ENCODE peak calls at places on chromosomes 6 and 20, in nine cellular contexts. J is HFFc6; X is fibroblast of lung; C is HTR-8/SVneo; W is stimulated activated CD4-positive, alpha-beta T cell treated with anti-CD3 and anti-CD28 coated beads, Interleukin-1b, Interleukin-23, amount 100 ng/mL, for 48 hours; T is lower leg skin; M is C1 segment of cervical spinal cord; H is AG08395; N is fibroblast of the conjunctiva. B is an unnamed sample.

GRCh38 chr6:96836579-96837137 is 619 bp downstream of the GPR63 start:
- DNase-seq in J (no peak), X (peak), C (no peak), W (no peak), T (no peak), M (peak), H (peak), N (no peak), B (peak)

GRCh38 chr20:57593134-57593886 is 26.9 kb downstream of the ZBP1 start:
- DNase-seq in J (no peak), X (no peak), C (no peak), W (no peak), T (no peak), M (no peak), H (no peak), N (no peak), B (no peak)

GRCh38 chr6:36371231-36371630 is 16.2 kb downstream of the ETV7 start:
- DNase-seq in J (no peak), X (no peak), C (no peak), W (no peak), T (no peak), M (no peak), H (no peak), N (no peak), B (no peak)

GRCh38 chr6:105087571-105088211 is 92.1 kb downstream of the POPDC3 start:
- DNase-seq in J (peak), X (peak), C (peak), W (no peak), T (no peak), M (peak), H (peak), N (peak), B (peak)

GRCh38 chr6:168949876-168950499 is 303.7 kb downstream of the THBS2 start:
- DNase-seq in J (no peak), X (peak), C (no peak), W (no peak), T (peak), M (no peak), H (peak), N (no peak), B (no peak)

GRCh38 chr6:50264995-50265571 is 215.4 kb upstream of the DEFB112 start:
- DNase-seq in J (no peak), X (no peak), C (peak), W (no peak), T (no peak), M (no peak), H (no peak), N (no peak), B (peak)

GRCh38 chr20:6942266-6942665 is 174.8 kb downstream of the BMP2 start:
- DNase-seq in J (no peak), X (no peak), C (no peak), W (no peak), T (no peak), M (no peak), H (no peak), N (no peak), B (no peak)

GRCh38 chr6:45592991-45593390 is 215.3 kb upstream of the SUPT3H start:
- DNase-seq in J (no peak), X (peak), C (no peak), W (no peak), T (no peak), M (no peak), H (no peak), N (no peak), B (no peak)

GRCh38 chr20:38728237-38728761 is 4.0 kb downstream of the SLC32A1 start:
- DNase-seq in J (no peak), X (no peak), C (no peak), W (no peak), T (no peak), M (no peak), H (no peak), N (no peak), B (no peak)

GRCh38 chr6:155158044-155158843 is 105.6 kb upstream of the CLDN20 start:
- DNase-seq in J (peak), X (peak), C (no peak), W (no peak), T (no peak), M (no peak), H (peak), N (no peak), B (no peak)

GRCh38 chr6:161961046-161961445 is 687.2 kb upstream of the AGPAT4 start:
- DNase-seq in J (no peak), X (no peak), C (no peak), W (no peak), T (no peak), M (no peak), H (no peak), N (no peak), B (no peak)

GRCh38 chr6:149701699-149702098 is 16.2 kb downstream of the LATS1 start:
- DNase-seq in J (peak), X (peak), C (no peak), W (no peak), T (no peak), M (no peak), H (peak), N (no peak), B (no peak)

GRCh38 chr20:38076548-38076947 is 43.0 kb downstream of the RPRD1B start:
- DNase-seq in J (no peak), X (no peak), C (no peak), W (no peak), T (no peak), M (no peak), H (no peak), N (no peak), B (no peak)

GRCh38 chr6:118668761-118669411 is 17.5 kb upstream of the CEP85L start:
- DNase-seq in J (peak), X (peak), C (peak), W (no peak), T (no peak), M (no peak), H (peak), N (peak), B (no peak)

GRCh38 chr6:2767327-2767985 is 2.3 kb downstream of the WRNIP1 start:
- DNase-seq in J (no peak), X (no peak), C (no peak), W (no peak), T (no peak), M (no peak), H (no peak), N (no peak), B (no peak)

GRCh38 chr6:111781055-111781708 is 92.1 kb downstream of the FYN start:
- DNase-seq in J (no peak), X (peak), C (no peak), W (no peak), T (no peak), M (no peak), H (peak), N (peak), B (no peak)

GRCh38 chr6:35264550-35265274 is 5.2 kb downstream of the ZNF76 start:
- DNase-seq in J (no peak), X (no peak), C (no peak), W (no peak), T (no peak), M (no peak), H (no peak), N (no peak), B (no peak)

GRCh38 chr6:29641430-29642213 is 8.6 kb upstream of the GABBR1 start:
- DNase-seq in J (no peak), X (no peak), C (no peak), W (no peak), T (no peak), M (no peak), H (no peak), N (no peak), B (no peak)

GRCh38 chr20:364905-365794 is 15.4 kb upstream of the TRIB3 start:
- DNase-seq in J (peak), X (peak), C (no peak), W (peak), T (no peak), M (no peak), H (no peak), N (no peak), B (peak)

GRCh38 chr6:107716688-107717089 is 107.4 kb downstream of the SCML4 start:
- DNase-seq in J (peak), X (peak), C (no peak), W (peak), T (peak), M (no peak), H (no peak), N (no peak), B (no peak)

GRCh38 chr20:45052698-45053440 is 48.1 kb downstream of the KCNS1 start:
- DNase-seq in J (peak), X (peak), C (no peak), W (peak), T (no peak), M (peak), H (peak), N (no peak), B (no peak)

GRCh38 chr6:26305097-26305841 is 59.7 kb upstream of the BTN3A2 start:
- DNase-seq in J (peak), X (peak), C (no peak), W (peak), T (no peak), M (peak), H (no peak), N (peak), B (no peak)

GRCh38 chr6:44341095-44341890 is 1.2 kb upstream of the SPATS1 start:
- DNase-seq in J (no peak), X (no peak), C (no peak), W (no peak), T (no peak), M (no peak), H (no peak), N (no peak), B (no peak)

GRCh38 chr20:58691773-58692578 is 624 bp upstream of the NPEPL1 start:
- DNase-seq in J (no peak), X (no peak), C (no peak), W (no peak), T (peak), M (no peak), H (no peak), N (no peak), B (no peak)

GRCh38 chr6:99548706-99549105 is 19.8 kb downstream of the CCNC start:
- DNase-seq in J (no peak), X (no peak), C (no peak), W (no peak), T (no peak), M (no peak), H (no peak), N (no peak), B (no peak)

GRCh38 chr6:148711833-148712653 is 34.8 kb upstream of the UST start:
- DNase-seq in J (peak), X (peak), C (no peak), W (no peak), T (no peak), M (no peak), H (peak), N (no peak), B (no peak)

GRCh38 chr6:132798820-132799538 is 542 bp upstream of the SLC18B1 start:
- DNase-seq in J (peak), X (peak), C (peak), W (peak), T (peak), M (peak), H (peak), N (no peak), B (peak)

GRCh38 chr6:144379356-144379755 is 94.2 kb downstream of the UTRN start:
- DNase-seq in J (peak), X (peak), C (no peak), W (no peak), T (no peak), M (no peak), H (no peak), N (no peak), B (no peak)

GRCh38 chr20:13953227-13953626 is 37.2 kb downstream of the SEL1L2 start:
- DNase-seq in J (no peak), X (no peak), C (no peak), W (no peak), T (no peak), M (no peak), H (no peak), N (no peak), B (peak)

GRCh38 chr20:24948939-24949679 is at the start of gene CST7:
- DNase-seq in J (no peak), X (peak), C (peak), W (peak), T (peak), M (no peak), H (no peak), N (no peak), B (no peak)

GRCh38 chr20:59948828-59949720 is 8.9 kb downstream of the FAM217B start:
- DNase-seq in J (peak), X (peak), C (peak), W (no peak), T (no peak), M (no peak), H (peak), N (peak), B (peak)

GRCh38 chr6:53309059-53309896 is 39.5 kb downstream of the ELOVL5 start:
- DNase-seq in J (peak), X (peak), C (peak), W (no peak), T (no peak), M (no peak), H (peak), N (peak), B (no peak)

GRCh38 chr6:160127270-160128124 is 5.9 kb downstream of the SLC22A1 start:
- DNase-seq in J (no peak), X (no peak), C (no peak), W (no peak), T (peak), M (no peak), H (no peak), N (no peak), B (no peak)

GRCh38 chr6:124679392-124679791 is 282.8 kb upstream of the RNF217 start:
- DNase-seq in J (no peak), X (peak), C (peak), W (no peak), T (no peak), M (no peak), H (peak), N (no peak), B (no peak)

B was measured in ACHN.